ENCODE peak calls at places on chromosomes 12 and 14, in four cellular contexts. X, Q, K and O are unnamed samples.

GRCh38 chr14:103704708-103705107 is 10.5 kb downstream of the XRCC3 start:
- DNase-seq in X (no peak), Q (no peak), K (no peak), O (no peak)

GRCh38 chr14:104574978-104575377 is 4.6 kb upstream of the C14orf180 start:
- DNase-seq in Q (no peak), K (no peak), X (no peak), O (no peak)

GRCh38 chr14:75249251-75249957 is 29.2 kb upstream of the FOS start:
- DNase-seq in X (no peak), K (no peak), Q (no peak), O (no peak)

GRCh38 chr12:6839482-6840201 is 1.1 kb upstream of the GNB3 start:
- DNase-seq in X (no peak), Q (no peak), K (no peak), O (no peak)

GRCh38 chr12:14167005-14167628 is 185.7 kb upstream of the GRIN2B start:
- DNase-seq in X (peak; percentile 62), K (peak; percentile 61), Q (peak; percentile 60), O (no peak)

GRCh38 chr12:10027311-10028099 is 3.0 kb upstream of the CLEC9A start:
- DNase-seq in K (peak; percentile 5), Q (peak; percentile 92), X (no peak), O (no peak)

GRCh38 chr14:79419571-79420327 is 791.6 kb downstream of the DIO2 start:
- DNase-seq in X (no peak), Q (no peak), K (no peak), O (no peak)

GRCh38 chr12:6529291-6529737 is 5.0 kb upstream of the GAPDH start:
- DNase-seq in K (no peak), X (no peak), Q (no peak), O (no peak)

GRCh38 chr14:92693998-92694780 is 54.2 kb downstream of the LGMN start:
- DNase-seq in X (no peak), K (no peak), Q (peak; percentile 13), O (no peak)

GRCh38 chr12:63978519-63978918 is 134.0 kb downstream of the SRGAP1 start:
- DNase-seq in Q (peak; percentile 93), K (peak; percentile 75), X (no peak), O (no peak)

GRCh38 chr12:121590476-121591143 is 9.8 kb upstream of the KDM2B start:
- DNase-seq in Q (peak; percentile 88), X (no peak), K (peak; percentile 64), O (no peak)

GRCh38 chr12:68303850-68304249 is 28.3 kb downstream of the MDM1 start:
- DNase-seq in X (peak; percentile 14), K (peak; percentile 63), Q (no peak), O (no peak)

GRCh38 chr14:101363261-101363555 is 198.1 kb upstream of the DIO3 start:
- DNase-seq in X (no peak), Q (no peak), K (no peak), O (no peak)

GRCh38 chr14:57692671-57693070 is 173.2 kb downstream of the SLC35F4 start:
- DNase-seq in K (peak; percentile 54), X (no peak), Q (peak; percentile 56), O (no peak)

GRCh38 chr12:54993181-54993835 is 8.7 kb upstream of the TESPA1 start:
- DNase-seq in K (peak; percentile 68), Q (peak; percentile 67), X (peak; percentile 73), O (no peak)

GRCh38 chr14:105486974-105487448 is 325 bp downstream of the CRIP1 start:
- DNase-seq in Q (no peak), K (no peak), X (peak; percentile 58), O (no peak)

GRCh38 chr12:24922109-24922508 is 26.8 kb downstream of the BCAT1 start:
- DNase-seq in K (no peak), X (no peak), Q (no peak), O (no peak)

GRCh38 chr12:5438671-5439200 is 6.8 kb downstream of the NTF3 start:
- DNase-seq in K (no peak), Q (peak; percentile 66), X (no peak), O (no peak)

GRCh38 chr12:53484686-53485567 is 14.3 kb downstream of the MAP3K12 start:
- DNase-seq in X (no peak), K (no peak), Q (no peak), O (no peak)

GRCh38 chr12:54555670-54556257 is 6.4 kb downstream of the PDE1B start:
- DNase-seq in X (no peak), K (no peak), Q (no peak), O (no peak)

GRCh38 chr12:77720258-77720657 is 110.4 kb upstream of the NAV3 start:
- DNase-seq in K (peak; percentile 5), X (no peak), Q (peak; percentile 22), O (no peak)

GRCh38 chr14:59344711-59345455 is 120.3 kb downstream of the GPR135 start:
- DNase-seq in K (no peak), Q (no peak), X (no peak), O (no peak)
- H3K4me1 ChIP-seq in K (no peaks in the 10 kb centered on the region), Q (peaks cover 16% of the 10 kb centered on the region), X (peaks cover 5% of the 10 kb centered on the region), O (peaks cover 3% of the 10 kb centered on the region)

GRCh38 chr14:58864751-58865519 is 227.2 kb downstream of the DACT1 start:
- DNase-seq in K (peak; percentile 91), Q (peak; percentile 87), X (no peak), O (no peak)
- H3K4me1 ChIP-seq in K (peaks cover 4% of the 10 kb centered on the region), Q (peaks cover 28% of the 10 kb centered on the region), X (no peaks in the 10 kb centered on the region), O (peaks cover 6% of the 10 kb centered on the region)

GRCh38 chr12:2319747-2320146 is 267.0 kb downstream of the CACNA1C start:
- DNase-seq in X (no peak), Q (peak; percentile 62), K (no peak), O (no peak)

GRCh38 chr12:2324375-2324774 is 271.6 kb downstream of the CACNA1C start:
- DNase-seq in K (no peak), Q (no peak), X (no peak), O (no peak)

GRCh38 chr12:2325501-2325900 is 272.7 kb downstream of the CACNA1C start:
- DNase-seq in X (no peak), Q (no peak), K (no peak), O (no peak)

GRCh38 chr12:2323538-2324261 is 270.9 kb downstream of the CACNA1C start:
- DNase-seq in Q (no peak), X (no peak), K (no peak), O (no peak)

GRCh38 chr12:2322554-2323120 is 269.9 kb downstream of the CACNA1C start:
- DNase-seq in K (no peak), X (no peak), Q (no peak), O (no peak)
- H3K4me1 ChIP-seq in K (peaks cover 18% of the 10 kb centered on the region), X (no peaks in the 10 kb centered on the region), Q (peaks cover 13% of the 10 kb centered on the region), O (no peaks in the 10 kb centered on the region)

GRCh38 chr12:49263400-49263763 is 1.5 kb upstream of the TUBA1C start:
- DNase-seq in K (no peak), X (no peak), Q (no peak), O (no peak)

GRCh38 chr12:49260831-49261363 is 4.0 kb upstream of the TUBA1C start:
- DNase-seq in K (no peak), Q (no peak), X (no peak), O (no peak)

GRCh38 chr12:49261726-49262125 is 3.2 kb upstream of the TUBA1C start:
- DNase-seq in X (no peak), Q (peak; percentile 77), K (no peak), O (no peak)

GRCh38 chr12:49264873-49265792 is at the start of gene TUBA1C:
- DNase-seq in K (peak; percentile 94), X (peak; percentile 80), Q (peak; percentile 97), O (peak; percentile 72)

DNA sequence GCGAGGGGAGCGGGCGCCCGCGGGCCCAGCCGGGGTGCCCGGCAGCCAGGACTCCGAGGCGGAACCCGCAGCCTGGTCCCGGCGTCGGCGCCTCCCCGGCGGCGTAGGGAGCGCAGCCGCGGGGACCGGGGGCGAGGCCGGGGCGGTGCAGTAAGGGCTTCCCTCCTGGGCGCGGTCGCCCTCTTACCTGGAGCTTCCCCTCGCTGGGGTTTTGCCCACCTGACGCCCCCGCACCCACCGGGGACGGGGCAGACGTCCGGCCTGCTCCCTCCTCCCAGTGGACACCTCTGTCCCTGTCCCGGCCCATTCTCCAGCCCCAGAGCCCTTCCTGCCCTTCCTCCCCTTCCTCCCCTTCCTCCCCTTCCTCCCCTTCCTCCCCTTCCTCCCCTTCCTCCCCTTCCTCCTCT is 413 bp upstream of the TUBA1C start:
- DNase-seq in X (no peak), K (no peak), Q (peak; percentile 70), O (no peak)
- H3K4me1 ChIP-seq in X (peaks cover 19% of the 10 kb centered on the region), K (peaks cover 23% of the 10 kb centered on the region), Q (peaks cover 59% of the 10 kb centered on the region), O (peaks cover 76% of the 10 kb centered on the region)

DNA sequence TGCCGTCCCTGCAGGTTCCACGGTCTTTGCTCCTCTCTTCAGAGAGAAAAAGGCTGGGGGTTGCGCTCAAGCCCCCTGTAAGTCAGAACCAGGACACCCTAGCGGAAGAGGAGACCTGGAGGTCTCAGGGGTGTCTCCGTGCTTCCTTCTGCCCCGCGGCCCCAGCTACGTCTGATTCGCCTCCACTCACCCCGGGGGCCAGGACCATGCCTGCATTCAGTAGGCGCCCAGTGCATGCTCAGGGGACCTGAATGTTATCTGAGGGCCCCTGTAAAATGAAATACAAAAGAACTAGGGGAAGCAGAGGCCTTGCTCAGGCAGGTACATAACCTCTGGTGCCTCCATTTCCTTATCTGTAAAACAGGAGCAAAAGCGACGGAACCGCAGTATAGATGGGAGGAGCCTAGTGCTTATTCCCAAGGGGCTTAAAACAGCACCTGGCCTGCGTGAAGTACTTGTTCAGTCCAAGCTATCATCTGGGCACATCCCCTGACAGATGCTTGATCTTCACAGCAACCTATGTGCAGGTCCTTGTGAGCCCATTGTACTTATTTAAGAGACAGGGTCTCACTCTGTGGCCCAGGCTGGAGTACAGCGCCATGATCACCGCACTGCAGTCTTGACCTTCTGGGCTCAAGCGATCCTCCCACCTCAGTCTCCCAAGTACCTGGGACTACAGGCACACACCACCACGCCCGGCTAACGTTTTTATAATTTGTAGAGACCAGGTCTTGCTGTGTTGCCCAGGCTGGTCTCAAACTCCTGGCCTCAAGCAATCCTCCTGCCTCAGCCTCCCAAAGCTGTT is 110.3 kb upstream of the NCOR2 start:
- DNase-seq in K (no peak), X (no peak), Q (no peak), O (no peak)
- H3K4me1 ChIP-seq in K (peaks cover 34% of the 10 kb centered on the region), X (peaks cover 53% of the 10 kb centered on the region), Q (peaks cover 33% of the 10 kb centered on the region), O (peaks cover 37% of the 10 kb centered on the region)